ENCODE peak calls at places on chromosomes 1 and 21, in ten cellular contexts. I is psoas muscle, D is GM23338, O is neural progenitor cell, T is HFF-Myc, N is astrocyte of the cerebellum, U is WERI-Rb-1, W is left ventricle myocardium inferior, K is AG09309, E is cardiac fibroblast. F is an unnamed sample.

GRCh38 chr1:207342351-207342750 is 20.9 kb downstream of the CD55 start:
- DNase-seq in I (no peak), D (no peak), O (no peak), T (no peak), N (no peak), U (no peak), W (no peak), K (no peak), E (no peak), F (no peak)

GRCh38 chr1:215407575-215407974 is 159.5 kb upstream of the KCTD3 start:
- DNase-seq in I (no peak), D (no peak), O (no peak), T (no peak), N (no peak), U (no peak), W (no peak), K (no peak), E (no peak), F (no peak)

GRCh38 chr1:215119719-215120118 is 37.2 kb downstream of the KCNK2 start:
- DNase-seq in I (no peak), D (no peak), O (no peak), T (no peak), N (no peak), U (no peak), W (no peak), K (no peak), E (peak), F (no peak)

GRCh38 chr21:31043495-31043894 is 5.2 kb upstream of the KRTAP19-8 start:
- DNase-seq in I (no peak), D (no peak), O (no peak), T (no peak), N (no peak), U (no peak), W (no peak), K (no peak), E (no peak), F (no peak)

GRCh38 chr1:170162385-170163226 is 16.8 kb downstream of the NTMT2 start:
- DNase-seq in I (peak), D (peak), O (peak), T (peak), N (peak), U (peak), W (no peak), K (peak), E (peak), F (peak)

GRCh38 chr1:173050865-173051264 is at the start of gene TNFSF18:
- DNase-seq in I (no peak), D (no peak), O (no peak), T (no peak), N (peak), U (no peak), W (no peak), K (no peak), E (peak), F (no peak)

GRCh38 chr1:167797005-167797404 is 75.2 kb downstream of the MPZL1 start:
- DNase-seq in I (peak), D (peak), O (peak), T (peak), N (peak), U (no peak), W (peak), K (peak), E (peak), F (peak)

GRCh38 chr1:231934797-231935196 is 308.2 kb downstream of the DISC1 start:
- DNase-seq in I (no peak), D (no peak), O (peak), T (no peak), N (no peak), U (peak), W (no peak), K (no peak), E (peak), F (no peak)

GRCh38 chr1:248828845-248829244 is 3.1 kb upstream of the SH3BP5L start:
- DNase-seq in I (no peak), D (no peak), O (no peak), T (no peak), N (no peak), U (no peak), W (no peak), K (peak), E (peak), F (no peak)

GRCh38 chr1:167360120-167360519 is 139.4 kb downstream of the POU2F1 start:
- DNase-seq in I (no peak), D (no peak), O (no peak), T (peak), N (no peak), U (no peak), W (no peak), K (no peak), E (no peak), F (no peak)

GRCh38 chr21:38343691-38344090 is 86.9 kb downstream of the KCNJ15 start:
- DNase-seq in I (peak), D (no peak), O (no peak), T (no peak), N (no peak), U (no peak), W (no peak), K (no peak), E (peak), F (peak)

GRCh38 chr1:2093055-2093454 is 42.8 kb downstream of the PRKCZ start:
- DNase-seq in I (no peak), D (no peak), O (no peak), T (no peak), N (no peak), U (peak), W (no peak), K (no peak), E (no peak), F (no peak)

GRCh38 chr21:39055167-39055767 is 128.0 kb downstream of the PSMG1 start:
- DNase-seq in I (no peak), D (no peak), O (no peak), T (no peak), N (no peak), U (no peak), W (no peak), K (no peak), E (no peak), F (no peak)

GRCh38 chr21:42288962-42289361 is 26.2 kb downstream of the TFF3 start:
- DNase-seq in I (no peak), D (no peak), O (no peak), T (no peak), N (no peak), U (no peak), W (no peak), K (no peak), E (no peak), F (no peak)

GRCh38 chr1:232529747-232530146 is 100.2 kb downstream of the SIPA1L2 start:
- DNase-seq in I (no peak), D (no peak), O (no peak), T (no peak), N (no peak), U (no peak), W (no peak), K (no peak), E (no peak), F (peak)

GRCh38 chr1:16918371-16918770 is 3.4 kb upstream of the CROCC start:
- DNase-seq in I (peak), D (no peak), O (no peak), T (no peak), N (no peak), U (no peak), W (no peak), K (no peak), E (no peak), F (no peak)

GRCh38 chr1:53380296-53380695 is 52.4 kb upstream of the LRP8 start:
- DNase-seq in I (no peak), D (no peak), O (no peak), T (no peak), N (no peak), U (peak), W (no peak), K (no peak), E (no peak), F (no peak)

GRCh38 chr1:5559078-5559477 is 433.1 kb downstream of the NPHP4 start:
- DNase-seq in I (no peak), D (no peak), O (no peak), T (no peak), N (no peak), U (no peak), W (no peak), K (no peak), E (no peak), F (no peak)

GRCh38 chr1:241140670-241141069 is 216.3 kb downstream of the RGS7 start:
- DNase-seq in I (no peak), D (no peak), O (no peak), T (no peak), N (no peak), U (no peak), W (no peak), K (no peak), E (no peak), F (no peak)

GRCh38 chr1:210360852-210361477 is 32.3 kb downstream of the HHAT start:
- DNase-seq in I (no peak), D (peak), O (peak), T (no peak), N (peak), U (no peak), W (no peak), K (no peak), E (peak), F (no peak)

GRCh38 chr1:211066781-211067384 is 67.1 kb downstream of the KCNH1 start:
- DNase-seq in I (no peak), D (no peak), O (no peak), T (no peak), N (no peak), U (peak), W (no peak), K (no peak), E (no peak), F (no peak)

GRCh38 chr1:166947398-166948043 is 27.8 kb downstream of the ILDR2 start:
- DNase-seq in I (peak), D (peak), O (peak), T (no peak), N (peak), U (no peak), W (peak), K (no peak), E (peak), F (no peak)

GRCh38 chr1:236342403-236343245 is 51.5 kb upstream of the EDARADD start:
- DNase-seq in I (no peak), D (no peak), O (no peak), T (no peak), N (no peak), U (no peak), W (no peak), K (peak), E (peak), F (no peak)

GRCh38 chr1:175419684-175420490 is 227.3 kb upstream of the KIAA0040 start:
- DNase-seq in I (no peak), D (no peak), O (no peak), T (no peak), N (no peak), U (no peak), W (no peak), K (no peak), E (no peak), F (no peak)

GRCh38 chr1:235689356-235689755 is 39.8 kb upstream of the GNG4 start:
- DNase-seq in I (no peak), D (no peak), O (no peak), T (no peak), N (no peak), U (no peak), W (no peak), K (no peak), E (no peak), F (no peak)

GRCh38 chr21:37828515-37828914 is 87.7 kb downstream of the KCNJ6 start:
- DNase-seq in I (no peak), D (no peak), O (no peak), T (no peak), N (no peak), U (peak), W (no peak), K (no peak), E (no peak), F (no peak)

GRCh38 chr1:34858901-34859441 is 578 bp downstream of the SMIM12 start:
- DNase-seq in I (peak), D (no peak), O (no peak), T (no peak), N (no peak), U (no peak), W (no peak), K (no peak), E (peak), F (no peak)

GRCh38 chr1:12851779-12852178 is 3.3 kb upstream of the HNRNPCL1 start:
- DNase-seq in I (no peak), D (no peak), O (no peak), T (no peak), N (no peak), U (no peak), W (no peak), K (no peak), E (no peak), F (peak)

GRCh38 chr21:29261555-29262540 is 36.9 kb upstream of the BACH1 start:
- DNase-seq in I (no peak), D (no peak), O (no peak), T (no peak), N (no peak), U (no peak), W (no peak), K (no peak), E (no peak), F (no peak)

GRCh38 chr1:76095800-76096199 is 21.3 kb downstream of the ST6GALNAC3 start:
- DNase-seq in I (no peak), D (peak), O (no peak), T (no peak), N (no peak), U (no peak), W (no peak), K (no peak), E (no peak), F (no peak)

GRCh38 chr1:5995871-5996630 is 3.8 kb upstream of the NPHP4 start:
- DNase-seq in I (peak), D (no peak), O (no peak), T (no peak), N (no peak), U (no peak), W (peak), K (no peak), E (no peak), F (no peak)

GRCh38 chr1:87030740-87031400 is 116.4 kb downstream of the HS2ST1 start:
- DNase-seq in I (no peak), D (no peak), O (no peak), T (no peak), N (no peak), U (no peak), W (no peak), K (no peak), E (no peak), F (no peak)

GRCh38 chr1:108209456-108210108 is 9.4 kb upstream of the SLC25A24 start:
- DNase-seq in I (no peak), D (no peak), O (no peak), T (no peak), N (no peak), U (no peak), W (no peak), K (no peak), E (no peak), F (no peak)

GRCh38 chr1:181396171-181396670 is 87.1 kb upstream of the CACNA1E start:
- DNase-seq in I (no peak), D (no peak), O (no peak), T (no peak), N (no peak), U (no peak), W (no peak), K (no peak), E (no peak), F (no peak)

GRCh38 chr1:75396745-75397144 is 214.2 kb downstream of the SLC44A5 start:
- DNase-seq in I (no peak), D (no peak), O (no peak), T (no peak), N (no peak), U (no peak), W (no peak), K (no peak), E (no peak), F (no peak)

GRCh38 chr1:19220080-19220846 is 10.2 kb upstream of the UBR4 start:
- DNase-seq in I (no peak), D (no peak), O (no peak), T (no peak), N (no peak), U (no peak), W (no peak), K (no peak), E (no peak), F (no peak)

DNA sequence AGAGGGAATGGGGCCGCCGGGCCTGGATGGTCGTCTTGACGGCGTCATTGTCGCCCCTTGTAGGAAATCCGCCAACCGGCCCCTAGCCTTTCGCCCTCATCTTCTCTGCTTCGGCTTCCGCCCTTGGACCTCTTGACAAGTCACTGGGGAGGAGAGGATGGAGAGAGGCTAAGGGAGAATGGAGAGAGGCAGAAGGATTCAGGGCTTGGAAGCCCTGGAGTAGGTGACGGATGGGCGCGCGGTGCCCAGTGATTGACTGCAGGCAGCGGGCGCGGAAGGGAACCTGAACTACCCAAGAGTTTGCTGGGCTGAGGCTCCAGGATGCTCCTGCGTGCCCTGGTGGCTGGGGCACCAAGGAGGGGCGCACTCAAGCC is 651 bp downstream of the PDE4B start:
- DNase-seq in I (no peak), D (peak), O (peak), T (no peak), N (no peak), U (peak), W (peak), K (no peak), E (no peak), F (no peak)
- H3K4me3 ChIP-seq in I (peak), D (peak), O (peak), T (peak), N (peak), U (peak), W (peak), K (peak), E (peak), F (no peak)

DNA sequence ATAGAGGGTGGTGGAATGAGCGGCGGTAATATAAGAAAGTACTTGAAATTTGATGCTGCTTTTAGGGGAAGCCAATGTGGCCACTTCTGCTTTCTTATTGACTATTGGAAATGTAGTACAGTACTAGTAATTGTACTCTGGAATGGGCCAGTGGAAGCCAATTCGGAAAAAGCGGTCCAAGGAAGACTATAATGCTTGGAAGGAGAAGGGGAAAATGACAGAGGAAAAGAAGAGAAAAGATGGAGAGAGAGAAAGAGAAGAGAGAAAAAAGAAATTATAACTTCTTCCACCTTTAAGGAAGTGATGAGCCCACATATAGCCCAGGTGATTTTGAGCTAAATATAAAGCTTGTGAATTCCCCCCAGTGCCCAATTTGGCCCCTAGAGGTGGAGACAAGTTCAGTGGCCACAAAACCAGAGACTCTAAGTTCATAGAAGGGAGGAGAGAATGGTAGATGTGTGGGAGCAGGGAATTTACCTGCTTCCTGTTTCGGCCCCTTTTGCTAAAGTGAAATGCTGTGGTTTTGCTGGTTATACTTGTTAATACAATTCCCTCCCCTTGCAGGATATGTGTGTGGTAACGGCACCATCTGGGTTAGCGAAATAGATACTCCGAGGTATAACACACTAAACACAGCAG is 35.7 kb upstream of the DUSP10 start:
- DNase-seq in I (no peak), D (no peak), O (no peak), T (no peak), N (no peak), U (no peak), W (no peak), K (no peak), E (no peak), F (no peak)
- TF ChIP-seq CTCF in I (no peak), D (no peak), O (no peak), T (no peak), N (no peak), U (no peak), W (no peak), K (no peak), E (no peak), F (no peak)

GRCh38 chr1:43763497-43763973 is 56.2 kb downstream of the ST3GAL3 start:
- DNase-seq in I (peak), D (peak), O (peak), T (peak), N (peak), U (peak), W (peak), K (peak), E (peak), F (peak)

GRCh38 chr1:43768168-43768567 is 60.8 kb downstream of the ST3GAL3 start:
- DNase-seq in I (no peak), D (no peak), O (no peak), T (no peak), N (no peak), U (no peak), W (no peak), K (no peak), E (no peak), F (no peak)

GRCh38 chr1:43764581-43764980 is 57.2 kb downstream of the ST3GAL3 start:
- DNase-seq in I (peak), D (peak), O (peak), T (no peak), N (no peak), U (peak), W (no peak), K (no peak), E (no peak), F (no peak)

GRCh38 chr1:43766818-43767525 is 59.6 kb downstream of the ST3GAL3 start:
- DNase-seq in I (no peak), D (peak), O (peak), T (no peak), N (peak), U (no peak), W (no peak), K (no peak), E (no peak), F (no peak)

GRCh38 chr1:43766086-43766784 is 58.9 kb downstream of the ST3GAL3 start:
- DNase-seq in I (no peak), D (peak), O (peak), T (no peak), N (no peak), U (peak), W (no peak), K (no peak), E (no peak), F (no peak)
- H3K4me3 ChIP-seq in I (no peak), D (peak), O (peak), T (no peak), N (no peak), U (no peak), W (no peak), K (no peak), E (no peak), F (no peak)

GRCh38 chr1:203463469-203464062 is 12.0 kb upstream of the PRELP start:
- DNase-seq in I (no peak), D (peak), O (no peak), T (no peak), N (peak), U (peak), W (no peak), K (no peak), E (peak), F (no peak)
- TF ChIP-seq CTCF in I (no peak), D (peak), O (peak), T (no peak), N (no peak), U (peak), W (no peak), K (peak), E (no peak), F (peak)